ENCODE peak calls at places on chromosomes 3 and 15, in ten cellular contexts. L is right cardiac atrium; F is choroid plexus epithelial cell; E is kidney epithelial cell; Y is NCI-H2081; I is activated CD8-positive, alpha-beta memory T cell treated with anti-CD3 and anti-CD28 coated beads, Interleukin-2, amount 50 U/mL, for 4 hours; U is HuH-7.5; B is activated T-cell treated with anti-CD3 and anti-CD28 coated beads, Interleukin-2, amount 50 U/mL, for 24 hours; C is activated CD4-positive, CD25-positive, alpha-beta regulatory T cell treated with anti-CD3 and anti-CD28 coated beads, Interleukin-2, amount 50 U/mL, for 72 hours; A is cardiac muscle cell. P is an unnamed sample.

GRCh38 chr3:191066669-191067068 is 132.4 kb upstream of the OSTN start:
- DNase-seq in L (no peak), F (peak), E (peak), Y (no peak), I (no peak), U (no peak), B (no peak), C (no peak), A (peak), P (peak)

GRCh38 chr3:5122741-5123706 is 932 bp downstream of the ARL8B start:
- DNase-seq in L (peak), F (peak), E (peak), Y (no peak), I (peak), U (peak), B (no peak), C (no peak), A (peak), P (peak)

GRCh38 chr3:160928183-160928718 is 172.2 kb downstream of the PPM1L start:
- DNase-seq in L (no peak), F (peak), E (no peak), Y (peak), I (no peak), U (no peak), B (no peak), C (no peak), A (peak), P (no peak)

GRCh38 chr15:55277116-55277564 is 12.5 kb downstream of the RAB27A start:
- DNase-seq in L (no peak), F (peak), E (no peak), Y (no peak), I (peak), U (no peak), B (peak), C (peak), A (peak), P (peak)

GRCh38 chr3:102484384-102484783 is 49.6 kb downstream of the ZPLD1 start:
- DNase-seq in L (no peak), F (no peak), E (no peak), Y (no peak), I (no peak), U (no peak), B (no peak), C (no peak), A (no peak), P (no peak)

GRCh38 chr3:48478631-48479555 is 25.1 kb downstream of the SHISA5 start:
- DNase-seq in L (no peak), F (no peak), E (no peak), Y (no peak), I (peak), U (no peak), B (peak), C (peak), A (no peak), P (no peak)

GRCh38 chr15:72685925-72686794 is at the start of the genes BBS4 and HIGD2B:
- DNase-seq in L (peak), F (peak), E (peak), Y (no peak), I (peak), U (peak), B (peak), C (peak), A (peak), P (peak)

GRCh38 chr3:63896332-63897034 is 15.7 kb downstream of the SCAANT1 start:
- DNase-seq in L (no peak), F (peak), E (no peak), Y (no peak), I (no peak), U (no peak), B (no peak), C (no peak), A (no peak), P (no peak)

GRCh38 chr3:61892881-61893280 is 331.5 kb downstream of the PTPRG start:
- DNase-seq in L (no peak), F (no peak), E (no peak), Y (no peak), I (no peak), U (no peak), B (no peak), C (no peak), A (no peak), P (no peak)

GRCh38 chr15:71707230-71708051 is 102.9 kb upstream of the NR2E3 start:
- DNase-seq in L (no peak), F (no peak), E (no peak), Y (no peak), I (no peak), U (no peak), B (no peak), C (no peak), A (peak), P (peak)

GRCh38 chr15:77489647-77490046 is 69.0 kb downstream of the HMG20A start:
- DNase-seq in L (no peak), F (no peak), E (no peak), Y (no peak), I (no peak), U (no peak), B (no peak), C (no peak), A (no peak), P (no peak)

GRCh38 chr3:62611541-62612240 is 238.3 kb upstream of the FEZF2 start:
- DNase-seq in L (no peak), F (peak), E (no peak), Y (no peak), I (no peak), U (no peak), B (no peak), C (no peak), A (peak), P (peak)

GRCh38 chr3:115697263-115698053 is 74.1 kb downstream of the GAP43 start:
- DNase-seq in L (no peak), F (no peak), E (no peak), Y (no peak), I (no peak), U (no peak), B (no peak), C (no peak), A (no peak), P (no peak)

GRCh38 chr3:166900866-166901577 is 479.1 kb downstream of the ZBBX start:
- DNase-seq in L (no peak), F (no peak), E (no peak), Y (no peak), I (no peak), U (no peak), B (no peak), C (no peak), A (no peak), P (no peak)

GRCh38 chr15:78906310-78906608 is 33.6 kb downstream of the MORF4L1 start:
- DNase-seq in L (no peak), F (peak), E (peak), Y (no peak), I (no peak), U (no peak), B (no peak), C (no peak), A (peak), P (peak)

GRCh38 chr15:96889734-96890480 is 559.4 kb downstream of the NR2F2 start:
- DNase-seq in L (no peak), F (peak), E (no peak), Y (no peak), I (no peak), U (no peak), B (no peak), C (no peak), A (no peak), P (no peak)

GRCh38 chr15:84033793-84034553 is 201.6 kb upstream of the GOLGA6L4 start:
- DNase-seq in L (no peak), F (peak), E (no peak), Y (no peak), I (no peak), U (no peak), B (no peak), C (no peak), A (no peak), P (peak)

GRCh38 chr3:185401319-185401955 is 38.5 kb downstream of the MAP3K13 start:
- DNase-seq in L (no peak), F (peak), E (no peak), Y (peak), I (no peak), U (no peak), B (no peak), C (no peak), A (peak), P (peak)

GRCh38 chr3:185502987-185503386 is 4.2 kb upstream of the TMEM41A start:
- DNase-seq in L (peak), F (no peak), E (no peak), Y (no peak), I (no peak), U (no peak), B (no peak), C (no peak), A (no peak), P (no peak)

GRCh38 chr15:91065505-91065904 is 34.6 kb upstream of the SV2B start:
- DNase-seq in L (no peak), F (no peak), E (no peak), Y (no peak), I (no peak), U (no peak), B (no peak), C (no peak), A (no peak), P (no peak)

GRCh38 chr15:58541410-58542087 is 109.8 kb downstream of the LIPC start:
- DNase-seq in L (no peak), F (no peak), E (no peak), Y (no peak), I (no peak), U (no peak), B (no peak), C (no peak), A (no peak), P (no peak)

P was measured in fibroblast of mammary gland.